ENCODE peak calls at places on chromosomes 6 and 20, in ten cellular contexts. One of them, this sample, is unnamed.

GRCh38 chr6:89073014-89073620 is 7.4 kb upstream of the PNRC1 start:
- DNase-seq in left ventricle myocardium inferior: no peak
- DNase-seq in mammary epithelial cell: no peak
- DNase-seq in heart right ventricle: no peak
- DNase-seq in BJ: no peak
- DNase-seq in cerebellar cortex: no peak
- DNase-seq in EH: no peak
- DNase-seq in AG08395: no peak
- DNase-seq in substantia nigra: no peak
- DNase-seq in stimulated activated effector memory CD8-positive, alpha-beta T cell treated with anti-CD3 and anti-CD28 coated beads, Interleukin-12 subunit alpha, Interleukin-12 subunit beta, amount 100 ng/mL, for 72 hours: no peak
- DNase-seq in this sample: no peak

GRCh38 chr20:52150440-52151258 is 40.9 kb downstream of the ZFP64 start:
- DNase-seq in left ventricle myocardium inferior: no peak
- DNase-seq in mammary epithelial cell: peak
- DNase-seq in heart right ventricle: no peak
- DNase-seq in BJ: peak
- DNase-seq in cerebellar cortex: peak
- DNase-seq in EH: peak
- DNase-seq in AG08395: peak
- DNase-seq in substantia nigra: no peak
- DNase-seq in stimulated activated effector memory CD8-positive, alpha-beta T cell treated with anti-CD3 and anti-CD28 coated beads, Interleukin-12 subunit alpha, Interleukin-12 subunit beta, amount 100 ng/mL, for 72 hours: no peak
- DNase-seq in this sample: peak

GRCh38 chr6:41427642-41428401 is 92.4 kb downstream of the NCR2 start:
- DNase-seq in left ventricle myocardium inferior: peak
- DNase-seq in mammary epithelial cell: peak
- DNase-seq in heart right ventricle: peak
- DNase-seq in BJ: no peak
- DNase-seq in cerebellar cortex: no peak
- DNase-seq in EH: peak
- DNase-seq in AG08395: no peak
- DNase-seq in substantia nigra: peak
- DNase-seq in stimulated activated effector memory CD8-positive, alpha-beta T cell treated with anti-CD3 and anti-CD28 coated beads, Interleukin-12 subunit alpha, Interleukin-12 subunit beta, amount 100 ng/mL, for 72 hours: peak
- DNase-seq in this sample: peak

GRCh38 chr6:158373209-158373608 is 60.9 kb downstream of the TULP4 start:
- DNase-seq in left ventricle myocardium inferior: no peak
- DNase-seq in mammary epithelial cell: peak
- DNase-seq in heart right ventricle: no peak
- DNase-seq in BJ: no peak
- DNase-seq in cerebellar cortex: no peak
- DNase-seq in EH: no peak
- DNase-seq in AG08395: no peak
- DNase-seq in substantia nigra: no peak
- DNase-seq in stimulated activated effector memory CD8-positive, alpha-beta T cell treated with anti-CD3 and anti-CD28 coated beads, Interleukin-12 subunit alpha, Interleukin-12 subunit beta, amount 100 ng/mL, for 72 hours: no peak
- DNase-seq in this sample: no peak

GRCh38 chr6:42315991-42316378 is 98.3 kb upstream of the MRPS10 start:
- DNase-seq in left ventricle myocardium inferior: no peak
- DNase-seq in mammary epithelial cell: peak
- DNase-seq in heart right ventricle: no peak
- DNase-seq in BJ: peak
- DNase-seq in cerebellar cortex: peak
- DNase-seq in EH: peak
- DNase-seq in AG08395: peak
- DNase-seq in substantia nigra: no peak
- DNase-seq in stimulated activated effector memory CD8-positive, alpha-beta T cell treated with anti-CD3 and anti-CD28 coated beads, Interleukin-12 subunit alpha, Interleukin-12 subunit beta, amount 100 ng/mL, for 72 hours: peak
- DNase-seq in this sample: peak

GRCh38 chr20:38883081-38883980 is 42.9 kb upstream of the FAM83D start:
- DNase-seq in left ventricle myocardium inferior: no peak
- DNase-seq in mammary epithelial cell: no peak
- DNase-seq in heart right ventricle: peak
- DNase-seq in BJ: no peak
- DNase-seq in cerebellar cortex: peak
- DNase-seq in EH: peak
- DNase-seq in AG08395: no peak
- DNase-seq in substantia nigra: no peak
- DNase-seq in stimulated activated effector memory CD8-positive, alpha-beta T cell treated with anti-CD3 and anti-CD28 coated beads, Interleukin-12 subunit alpha, Interleukin-12 subunit beta, amount 100 ng/mL, for 72 hours: no peak
- DNase-seq in this sample: peak

GRCh38 chr6:96923871-96924493 is 546 bp upstream of the KLHL32 start:
- DNase-seq in left ventricle myocardium inferior: no peak
- DNase-seq in mammary epithelial cell: no peak
- DNase-seq in heart right ventricle: no peak
- DNase-seq in BJ: no peak
- DNase-seq in cerebellar cortex: peak
- DNase-seq in EH: no peak
- DNase-seq in AG08395: no peak
- DNase-seq in substantia nigra: no peak
- DNase-seq in stimulated activated effector memory CD8-positive, alpha-beta T cell treated with anti-CD3 and anti-CD28 coated beads, Interleukin-12 subunit alpha, Interleukin-12 subunit beta, amount 100 ng/mL, for 72 hours: no peak
- DNase-seq in this sample: no peak

GRCh38 chr6:90610671-90611542 is 24.0 kb upstream of the MAP3K7 start:
- DNase-seq in left ventricle myocardium inferior: peak
- DNase-seq in mammary epithelial cell: peak
- DNase-seq in heart right ventricle: peak
- DNase-seq in BJ: no peak
- DNase-seq in cerebellar cortex: peak
- DNase-seq in EH: peak
- DNase-seq in AG08395: peak
- DNase-seq in substantia nigra: no peak
- DNase-seq in stimulated activated effector memory CD8-positive, alpha-beta T cell treated with anti-CD3 and anti-CD28 coated beads, Interleukin-12 subunit alpha, Interleukin-12 subunit beta, amount 100 ng/mL, for 72 hours: peak
- DNase-seq in this sample: no peak

GRCh38 chr20:43372051-43372450 is 85.6 kb upstream of the SRSF6 start:
- DNase-seq in left ventricle myocardium inferior: no peak
- DNase-seq in mammary epithelial cell: no peak
- DNase-seq in heart right ventricle: no peak
- DNase-seq in BJ: no peak
- DNase-seq in cerebellar cortex: no peak
- DNase-seq in EH: no peak
- DNase-seq in AG08395: no peak
- DNase-seq in substantia nigra: no peak
- DNase-seq in stimulated activated effector memory CD8-positive, alpha-beta T cell treated with anti-CD3 and anti-CD28 coated beads, Interleukin-12 subunit alpha, Interleukin-12 subunit beta, amount 100 ng/mL, for 72 hours: no peak
- DNase-seq in this sample: no peak

GRCh38 chr20:13220194-13220856 is 749 bp upstream of the ISM1 start:
- DNase-seq in left ventricle myocardium inferior: peak
- DNase-seq in mammary epithelial cell: peak
- DNase-seq in heart right ventricle: peak
- DNase-seq in BJ: no peak
- DNase-seq in cerebellar cortex: peak
- DNase-seq in EH: peak
- DNase-seq in AG08395: peak
- DNase-seq in substantia nigra: no peak
- DNase-seq in stimulated activated effector memory CD8-positive, alpha-beta T cell treated with anti-CD3 and anti-CD28 coated beads, Interleukin-12 subunit alpha, Interleukin-12 subunit beta, amount 100 ng/mL, for 72 hours: no peak
- DNase-seq in this sample: no peak

GRCh38 chr6:167572106-167572505 is 247.2 kb downstream of the TTLL2 start:
- DNase-seq in left ventricle myocardium inferior: no peak
- DNase-seq in mammary epithelial cell: no peak
- DNase-seq in heart right ventricle: no peak
- DNase-seq in BJ: no peak
- DNase-seq in cerebellar cortex: no peak
- DNase-seq in EH: no peak
- DNase-seq in AG08395: no peak
- DNase-seq in substantia nigra: no peak
- DNase-seq in stimulated activated effector memory CD8-positive, alpha-beta T cell treated with anti-CD3 and anti-CD28 coated beads, Interleukin-12 subunit alpha, Interleukin-12 subunit beta, amount 100 ng/mL, for 72 hours: no peak
- DNase-seq in this sample: no peak

GRCh38 chr6:144500886-144501285 is 215.8 kb downstream of the UTRN start:
- DNase-seq in left ventricle myocardium inferior: no peak
- DNase-seq in mammary epithelial cell: no peak
- DNase-seq in heart right ventricle: no peak
- DNase-seq in BJ: no peak
- DNase-seq in cerebellar cortex: no peak
- DNase-seq in EH: no peak
- DNase-seq in AG08395: no peak
- DNase-seq in substantia nigra: no peak
- DNase-seq in stimulated activated effector memory CD8-positive, alpha-beta T cell treated with anti-CD3 and anti-CD28 coated beads, Interleukin-12 subunit alpha, Interleukin-12 subunit beta, amount 100 ng/mL, for 72 hours: no peak
- DNase-seq in this sample: no peak

This sample was measured in MCF 10A.